ENCODE peak calls at places on chromosomes 5 and 9, in nine cellular contexts. R is dorsolateral prefrontal cortex; O is B cell; J is activated T-helper 1 cell treated with anti-CD3 and anti-CD28 coated beads, Interleukin-12 subunit alpha, Interleukin-12 subunit beta, Interleukin-2, Interleukin-4 antibody, amounts not matched to agents 30 ng/mL and 10 ng/mL and 1 ng/mL, durations not matched to agents 14 hours and 24 hours and 36 hours; U is NCI-H1694; X is non-pigmented ciliary epithelial cell; N is activated CD8-positive, alpha-beta memory T cell treated with anti-CD3 and anti-CD28 coated beads for 48 hours; E is NCI-H524 treated with DMSO at 0.1 percent for 48 hours; L is stimulated activated CD4-positive, alpha-beta T cell treated with anti-CD3 and anti-CD28 coated beads, Interleukin-2, amount 100 ng/mL, for 48 hours. Q is an unnamed sample.

GRCh38 chr5:146052780-146053179 is 52.6 kb downstream of the PLAC8L1 start:
- DNase-seq in J (no peak), O (no peak), N (no peak), U (no peak), R (no peak), E (no peak), X (no peak), L (no peak), Q (no peak)

GRCh38 chr9:33778700-33779351 is 16.5 kb upstream of the PRSS3 start:
- DNase-seq in R (no peak), L (peak; percentile 37), X (no peak), E (peak; percentile 32), U (peak; percentile 68), J (peak; percentile 27), N (no peak), O (peak; percentile 60), Q (peak; percentile 29)

GRCh38 chr5:73448072-73448432 is 525 bp downstream of the FOXD1 start:
- DNase-seq in L (no peak), R (no peak), J (no peak), X (no peak), E (no peak), U (no peak), O (peak; percentile 47), N (no peak), Q (no peak)

GRCh38 chr9:126915846-126916543 is 1.4 kb downstream of the RALGPS1 start:
- DNase-seq in O (no peak), L (no peak), U (no peak), X (no peak), E (no peak), N (no peak), J (no peak), R (no peak), Q (no peak)

GRCh38 chr5:163104496-163104895 is 332.9 kb upstream of the CCNG1 start:
- DNase-seq in X (no peak), N (no peak), O (no peak), J (no peak), U (no peak), L (no peak), R (no peak), E (no peak), Q (no peak)

GRCh38 chr5:107668933-107669542 is 1.7 kb downstream of the EFNA5 start:
- DNase-seq in J (no peak), R (no peak), N (no peak), X (no peak), O (peak; percentile 14), L (no peak), E (no peak), U (no peak), Q (no peak)

GRCh38 chr5:149757956-149758355 is 27.8 kb downstream of the PPARGC1B start:
- DNase-seq in O (no peak), E (no peak), U (no peak), J (no peak), N (no peak), L (no peak), R (no peak), X (no peak), Q (no peak)

GRCh38 chr5:56211298-56211865 is 21.7 kb downstream of the ANKRD55 start:
- DNase-seq in E (no peak), X (peak; percentile 92), U (no peak), J (no peak), L (no peak), R (no peak), O (no peak), N (no peak), Q (no peak)

GRCh38 chr5:150238646-150239045 is 48.8 kb downstream of the SLC6A7 start:
- DNase-seq in R (no peak), O (no peak), J (no peak), N (no peak), U (no peak), E (no peak), X (no peak), L (no peak), Q (no peak)

GRCh38 chr5:151351675-151352074 is 4.3 kb upstream of the SLC36A2 start:
- DNase-seq in N (no peak), E (no peak), O (no peak), L (no peak), J (no peak), X (no peak), R (no peak), U (no peak), Q (no peak)

GRCh38 chr5:170405822-170406221 is 16.7 kb upstream of the KCNMB1 start:
- DNase-seq in U (no peak), J (no peak), E (no peak), L (no peak), N (no peak), R (no peak), O (no peak), X (no peak), Q (no peak)

GRCh38 chr9:107227696-107228258 is 55.3 kb upstream of the RAD23B start:
- DNase-seq in E (no peak), U (no peak), L (no peak), O (no peak), J (no peak), X (no peak), R (no peak), N (no peak), Q (no peak)

GRCh38 chr9:114184071-114184470 is 28.7 kb downstream of the COL27A1 start:
- DNase-seq in R (no peak), N (no peak), O (no peak), U (no peak), J (no peak), X (no peak), E (no peak), L (no peak), Q (no peak)

GRCh38 chr9:78213696-78214095 is 22.2 kb upstream of the CEP78 start:
- DNase-seq in U (no peak), X (no peak), E (no peak), O (no peak), J (no peak), R (no peak), N (no peak), L (no peak), Q (no peak)

GRCh38 chr5:122424211-122424610 is 112.2 kb downstream of the SNCAIP start:
- DNase-seq in X (no peak), J (no peak), L (no peak), O (no peak), E (no peak), N (no peak), U (no peak), R (no peak), Q (no peak)

GRCh38 chr9:35729700-35730485 is 2.1 kb downstream of the TLN1 start:
- DNase-seq in L (peak; percentile 26), U (peak; percentile 41), R (no peak), E (no peak), X (peak; percentile 69), J (peak; percentile 20), O (peak; percentile 41), N (no peak), Q (peak; percentile 7)

Q was measured in occipital lobe.